ENCODE peak calls at places on chromosome 9, in four cellular contexts. A is aorta, R is IMR-90, U is PC-9. G is an unnamed sample.

GRCh38 chr9:5435912-5436311 is 1.8 kb downstream of the PLGRKT start:
- DNase-seq in A (no peak), U (no peak), R (no peak), G (no peak)

GRCh38 chr9:15509931-15510788 is 610 bp downstream of the PSIP1 start:
- DNase-seq in R (no peak), U (peak; percentile 7), A (peak; percentile 82), G (peak; percentile 39)

GRCh38 chr9:87148391-87149237 is 201.3 kb upstream of the GAS1 start:
- DNase-seq in R (peak; percentile 75), U (peak; percentile 31), A (peak; percentile 95), G (peak; percentile 86)

GRCh38 chr9:111108946-111109345 is 70.7 kb upstream of the LPAR1 start:
- DNase-seq in R (peak; percentile 90), U (no peak), A (no peak), G (no peak)

GRCh38 chr9:120936764-120937122 is 10.1 kb upstream of the TRAF1 start:
- DNase-seq in R (no peak), U (no peak), A (no peak), G (no peak)

GRCh38 chr9:119841005-119841404 is 471.8 kb upstream of the BRINP1 start:
- DNase-seq in R (no peak), U (no peak), A (no peak), G (no peak)

GRCh38 chr9:19049872-19050636 is 827 bp downstream of the RRAGA start:
- DNase-seq in U (peak; percentile 1), A (no peak), R (peak; percentile 54), G (no peak)

GRCh38 chr9:130119521-130120206 is 52.5 kb upstream of the NCS1 start:
- DNase-seq in U (no peak), A (no peak), R (no peak), G (no peak)

GRCh38 chr9:133184971-133185370 is 21.3 kb upstream of the GBGT1 start:
- DNase-seq in R (peak; percentile 62), A (no peak), U (peak; percentile 50), G (peak; percentile 46)

GRCh38 chr9:115694014-115694413 is 459.6 kb upstream of the PAPPA start:
- DNase-seq in A (no peak), U (no peak), R (peak; percentile 93), G (no peak)

GRCh38 chr9:124602204-124602603 is 95.0 kb upstream of the NR5A1 start:
- DNase-seq in A (no peak), R (peak; percentile 57), U (no peak), G (no peak)

GRCh38 chr9:12232836-12233235 is 460.3 kb upstream of the TYRP1 start:
- DNase-seq in U (no peak), A (no peak), R (no peak), G (no peak)

GRCh38 chr9:8733096-8733954 is 933.7 kb upstream of the DMAC1 start:
- DNase-seq in A (peak; percentile 88), U (no peak), R (no peak), G (peak; percentile 26)

GRCh38 chr9:95268681-95269080 is 48.8 kb downstream of the FANCC start:
- DNase-seq in R (peak; percentile 41), A (no peak), U (no peak), G (no peak)

GRCh38 chr9:133278161-133279131 is 3.4 kb upstream of the ABO start:
- DNase-seq in A (no peak), R (no peak), U (no peak), G (no peak)

GRCh38 chr9:94096819-94097577 is 12.7 kb downstream of the PTPDC1 start:
- DNase-seq in U (no peak), R (peak; percentile 33), A (no peak), G (no peak)

GRCh38 chr9:90842984-90843383 is 41.4 kb downstream of the SYK start:
- DNase-seq in U (no peak), A (no peak), R (no peak), G (no peak)

GRCh38 chr9:111263116-111263515 is 66.9 kb downstream of the OR2K2 start:
- DNase-seq in U (no peak), R (no peak), A (no peak), G (no peak)

GRCh38 chr9:136740069-136740468 is 2.7 kb downstream of the LCN10 start:
- DNase-seq in R (no peak), U (no peak), A (no peak), G (no peak)

GRCh38 chr9:125969868-125970267 is 222.7 kb downstream of the PBX3 start:
- DNase-seq in A (no peak), R (no peak), U (no peak), G (no peak)

GRCh38 chr9:3247211-3247610 is 278.6 kb downstream of the RFX3 start:
- DNase-seq in R (no peak), U (no peak), A (no peak), G (no peak)

GRCh38 chr9:71767421-71768321 is 642 bp downstream of the CEMIP2 start:
- DNase-seq in U (peak; percentile 26), A (peak; percentile 79), R (peak; percentile 26), G (peak; percentile 23)

GRCh38 chr9:71766663-71767062 is 1.6 kb downstream of the CEMIP2 start:
- DNase-seq in U (no peak), A (no peak), R (no peak), G (no peak)

GRCh38 chr9:71764438-71764837 is 3.9 kb downstream of the CEMIP2 start:
- DNase-seq in A (no peak), R (no peak), U (no peak), G (no peak)

GRCh38 chr9:71763752-71764332 is 4.5 kb downstream of the CEMIP2 start:
- DNase-seq in R (no peak), A (no peak), U (no peak), G (no peak)

GRCh38 chr9:71765693-71766092 is 2.6 kb downstream of the CEMIP2 start:
- DNase-seq in U (no peak), A (no peak), R (peak; percentile 72), G (no peak)
- H3K4me1 ChIP-seq in U (peaks cover 65% of the 10 kb centered on the region), A (peaks cover 2% of the 10 kb centered on the region), R (peaks cover 17% of the 10 kb centered on the region), G (peaks cover 3% of the 10 kb centered on the region)

GRCh38 chr9:34982352-34982751 is 7.2 kb upstream of the DNAJB5 start:
- DNase-seq in U (no peak), R (no peak), A (no peak), G (no peak)
- H3K27me3 ChIP-seq in U (peaks cover 26% of the 10 kb centered on the region), R (peaks cover 29% of the 10 kb centered on the region), A (no peaks in the 10 kb centered on the region), G (no peaks in the 10 kb centered on the region)

GRCh38 chr9:106878943-106879916 is 16.3 kb downstream of the ZNF462 start:
- DNase-seq in A (peak; percentile 78), U (no peak), R (peak; percentile 99), G (peak; percentile 75)

GRCh38 chr9:106878081-106878837 is 15.3 kb downstream of the ZNF462 start:
- DNase-seq in R (no peak), A (no peak), U (no peak), G (no peak)

GRCh38 chr9:106875548-106875947 is 12.6 kb downstream of the ZNF462 start:
- DNase-seq in R (no peak), U (no peak), A (no peak), G (no peak)

GRCh38 chr9:106874657-106875056 is 11.7 kb downstream of the ZNF462 start:
- DNase-seq in R (peak; percentile 50), U (no peak), A (no peak), G (no peak)

GRCh38 chr9:106877345-106877744 is 14.4 kb downstream of the ZNF462 start:
- DNase-seq in A (no peak), U (no peak), R (no peak), G (no peak)
- H3K4me1 ChIP-seq in A (no peaks in the 10 kb centered on the region), U (no peaks in the 10 kb centered on the region), R (peaks cover 24% of the 10 kb centered on the region), G (no peaks in the 10 kb centered on the region)

DNA sequence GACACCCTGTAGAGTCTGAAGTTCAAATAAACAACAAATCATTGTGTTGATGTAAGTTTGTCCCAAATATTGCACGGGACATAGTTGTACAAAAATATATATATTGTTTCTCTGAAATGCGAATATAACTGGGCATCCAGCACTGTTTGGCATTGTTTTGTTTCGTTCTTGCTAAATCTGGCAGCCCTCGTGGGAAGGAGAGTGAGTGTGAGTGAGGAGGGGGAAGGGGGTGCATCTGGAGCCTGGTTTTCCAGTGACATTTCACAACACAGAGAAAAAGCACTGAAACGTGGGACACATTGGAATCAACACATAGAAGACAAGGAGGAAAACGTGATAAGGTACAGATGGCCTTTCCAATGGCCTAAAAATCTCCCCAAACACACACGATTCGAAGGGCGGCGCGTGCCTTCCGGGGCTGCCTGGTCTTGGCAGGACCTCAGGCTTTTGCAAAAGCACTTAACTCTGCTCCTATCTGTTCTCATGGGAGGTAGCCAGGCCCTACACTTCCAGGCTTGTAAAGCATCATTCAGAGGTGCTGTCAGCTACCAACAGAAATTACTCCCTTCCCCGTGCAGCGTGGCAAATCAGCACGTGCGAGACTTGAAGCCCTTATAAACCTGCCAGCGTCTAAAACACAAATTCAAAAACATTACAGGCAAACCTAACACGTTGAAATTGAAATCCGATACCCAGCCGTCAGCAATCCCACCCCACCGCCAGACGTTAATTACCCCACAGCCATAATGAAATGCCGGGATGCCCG is 129.4 kb downstream of the OLFM1 start:
- DNase-seq in U (no peak), A (peak; percentile 50), R (no peak), G (no peak)
- H3K27me3 ChIP-seq in U (peaks cover 100% of the 10 kb centered on the region), A (no peaks in the 10 kb centered on the region), R (no peaks in the 10 kb centered on the region), G (no peaks in the 10 kb centered on the region)

GRCh38 chr9:114367823-114368609 is 19.8 kb downstream of the AKNA start:
- DNase-seq in A (peak; percentile 71), R (no peak), U (no peak), G (no peak)

GRCh38 chr9:114370985-114371335 is 16.8 kb downstream of the AKNA start:
- DNase-seq in U (no peak), A (peak; percentile 67), R (no peak), G (no peak)

GRCh38 chr9:114371343-114371985 is 16.3 kb downstream of the AKNA start:
- DNase-seq in A (peak; percentile 64), R (no peak), U (no peak), G (no peak)

GRCh38 chr9:114370251-114370984 is 17.4 kb downstream of the AKNA start:
- DNase-seq in A (peak; percentile 64), U (no peak), R (no peak), G (no peak)

GRCh38 chr9:114369567-114370240 is 18.1 kb downstream of the AKNA start:
- DNase-seq in U (no peak), A (no peak), R (no peak), G (no peak)
- H3K4me1 ChIP-seq in U (peaks cover 23% of the 10 kb centered on the region), A (no peaks in the 10 kb centered on the region), R (peaks cover 5% of the 10 kb centered on the region), G (peaks cover 5% of the 10 kb centered on the region)